ENCODE peak calls at places on chromosomes 4 and X, in ten cellular contexts. One of them, this sample, is unnamed.

GRCh38 chr4:89769856-89770255 is 67.1 kb downstream of the SNCA start:
- DNase-seq in activated CD4-positive, alpha-beta T cell treated with anti-CD3 and anti-CD28 coated beads, Interleukin-2, amount 10 ng/mL, durations not matched to agents 24 days and 14 days: no peak
- DNase-seq in COR-L47: no peak
- DNase-seq in activated T-cell treated with anti-CD3 and anti-CD28 coated beads, Interleukin-2, amount 50 U/mL, for 72 hours: no peak
- DNase-seq in mesenteric fat pad: no peak
- DNase-seq in GM12891: no peak
- DNase-seq in amniotic stem cell: no peak
- DNase-seq in AG08396: no peak
- DNase-seq in psoas muscle: no peak
- DNase-seq in MV-4-11: no peak
- DNase-seq in this sample: no peak

GRCh38 chrX:46653482-46653881 is 79.9 kb downstream of the CHST7 start:
- DNase-seq in activated CD4-positive, alpha-beta T cell treated with anti-CD3 and anti-CD28 coated beads, Interleukin-2, amount 10 ng/mL, durations not matched to agents 24 days and 14 days: no peak
- DNase-seq in COR-L47: peak; percentile 20
- DNase-seq in activated T-cell treated with anti-CD3 and anti-CD28 coated beads, Interleukin-2, amount 50 U/mL, for 72 hours: no peak
- DNase-seq in mesenteric fat pad: no peak
- DNase-seq in GM12891: no peak
- DNase-seq in amniotic stem cell: no peak
- DNase-seq in AG08396: no peak
- DNase-seq in psoas muscle: no peak
- DNase-seq in MV-4-11: no peak
- DNase-seq in this sample: no peak

GRCh38 chrX:70132877-70133302 is 357 bp upstream of the IGBP1 start:
- DNase-seq in activated CD4-positive, alpha-beta T cell treated with anti-CD3 and anti-CD28 coated beads, Interleukin-2, amount 10 ng/mL, durations not matched to agents 24 days and 14 days: no peak
- DNase-seq in COR-L47: no peak
- DNase-seq in activated T-cell treated with anti-CD3 and anti-CD28 coated beads, Interleukin-2, amount 50 U/mL, for 72 hours: no peak
- DNase-seq in mesenteric fat pad: no peak
- DNase-seq in GM12891: no peak
- DNase-seq in amniotic stem cell: no peak
- DNase-seq in AG08396: no peak
- DNase-seq in psoas muscle: no peak
- DNase-seq in MV-4-11: no peak
- DNase-seq in this sample: no peak

GRCh38 chrX:99305573-99305972 is 1104.5 kb downstream of the PCDH19 start:
- DNase-seq in activated CD4-positive, alpha-beta T cell treated with anti-CD3 and anti-CD28 coated beads, Interleukin-2, amount 10 ng/mL, durations not matched to agents 24 days and 14 days: no peak
- DNase-seq in COR-L47: no peak
- DNase-seq in activated T-cell treated with anti-CD3 and anti-CD28 coated beads, Interleukin-2, amount 50 U/mL, for 72 hours: no peak
- DNase-seq in mesenteric fat pad: no peak
- DNase-seq in GM12891: no peak
- DNase-seq in amniotic stem cell: no peak
- DNase-seq in AG08396: no peak
- DNase-seq in psoas muscle: no peak
- DNase-seq in MV-4-11: no peak
- DNase-seq in this sample: no peak

GRCh38 chr4:87589531-87589930 is 18.8 kb upstream of the DSPP start:
- DNase-seq in activated CD4-positive, alpha-beta T cell treated with anti-CD3 and anti-CD28 coated beads, Interleukin-2, amount 10 ng/mL, durations not matched to agents 24 days and 14 days: no peak
- DNase-seq in COR-L47: no peak
- DNase-seq in activated T-cell treated with anti-CD3 and anti-CD28 coated beads, Interleukin-2, amount 50 U/mL, for 72 hours: no peak
- DNase-seq in mesenteric fat pad: no peak
- DNase-seq in GM12891: no peak
- DNase-seq in amniotic stem cell: peak; percentile 69
- DNase-seq in AG08396: peak; percentile 63
- DNase-seq in psoas muscle: no peak
- DNase-seq in MV-4-11: no peak
- DNase-seq in this sample: no peak

GRCh38 chrX:102659790-102660757 is 8.8 kb downstream of the GPRASP1 start:
- DNase-seq in activated CD4-positive, alpha-beta T cell treated with anti-CD3 and anti-CD28 coated beads, Interleukin-2, amount 10 ng/mL, durations not matched to agents 24 days and 14 days: peak; percentile 93
- DNase-seq in COR-L47: peak; percentile 41
- DNase-seq in activated T-cell treated with anti-CD3 and anti-CD28 coated beads, Interleukin-2, amount 50 U/mL, for 72 hours: peak; percentile 82
- DNase-seq in mesenteric fat pad: peak; percentile 93
- DNase-seq in GM12891: peak; percentile 27
- DNase-seq in amniotic stem cell: peak; percentile 26
- DNase-seq in AG08396: peak; percentile 77
- DNase-seq in psoas muscle: peak; percentile 85
- DNase-seq in MV-4-11: peak; percentile 38
- DNase-seq in this sample: peak; percentile 85

GRCh38 chrX:22397566-22397965 is 124.9 kb downstream of the CBLL2 start:
- DNase-seq in activated CD4-positive, alpha-beta T cell treated with anti-CD3 and anti-CD28 coated beads, Interleukin-2, amount 10 ng/mL, durations not matched to agents 24 days and 14 days: no peak
- DNase-seq in COR-L47: no peak
- DNase-seq in activated T-cell treated with anti-CD3 and anti-CD28 coated beads, Interleukin-2, amount 50 U/mL, for 72 hours: no peak
- DNase-seq in mesenteric fat pad: no peak
- DNase-seq in GM12891: no peak
- DNase-seq in amniotic stem cell: no peak
- DNase-seq in AG08396: no peak
- DNase-seq in psoas muscle: no peak
- DNase-seq in MV-4-11: no peak
- DNase-seq in this sample: no peak

GRCh38 chr4:124903995-124904722 is 191.6 kb upstream of the ANKRD50 start:
- DNase-seq in activated CD4-positive, alpha-beta T cell treated with anti-CD3 and anti-CD28 coated beads, Interleukin-2, amount 10 ng/mL, durations not matched to agents 24 days and 14 days: no peak
- DNase-seq in COR-L47: peak; percentile 38
- DNase-seq in activated T-cell treated with anti-CD3 and anti-CD28 coated beads, Interleukin-2, amount 50 U/mL, for 72 hours: no peak
- DNase-seq in mesenteric fat pad: no peak
- DNase-seq in GM12891: no peak
- DNase-seq in amniotic stem cell: no peak
- DNase-seq in AG08396: peak; percentile 29
- DNase-seq in psoas muscle: peak; percentile 13
- DNase-seq in MV-4-11: no peak
- DNase-seq in this sample: peak; percentile 66

GRCh38 chrX:3191186-3191585 is 149.9 kb downstream of the ARSF start:
- DNase-seq in activated CD4-positive, alpha-beta T cell treated with anti-CD3 and anti-CD28 coated beads, Interleukin-2, amount 10 ng/mL, durations not matched to agents 24 days and 14 days: no peak
- DNase-seq in COR-L47: no peak
- DNase-seq in activated T-cell treated with anti-CD3 and anti-CD28 coated beads, Interleukin-2, amount 50 U/mL, for 72 hours: no peak
- DNase-seq in mesenteric fat pad: no peak
- DNase-seq in GM12891: no peak
- DNase-seq in amniotic stem cell: no peak
- DNase-seq in AG08396: peak; percentile 5
- DNase-seq in psoas muscle: no peak
- DNase-seq in MV-4-11: no peak
- DNase-seq in this sample: no peak

GRCh38 chrX:53882331-53882730 is 161.9 kb downstream of the PHF8 start:
- DNase-seq in activated CD4-positive, alpha-beta T cell treated with anti-CD3 and anti-CD28 coated beads, Interleukin-2, amount 10 ng/mL, durations not matched to agents 24 days and 14 days: no peak
- DNase-seq in COR-L47: no peak
- DNase-seq in activated T-cell treated with anti-CD3 and anti-CD28 coated beads, Interleukin-2, amount 50 U/mL, for 72 hours: no peak
- DNase-seq in mesenteric fat pad: no peak
- DNase-seq in GM12891: no peak
- DNase-seq in amniotic stem cell: peak; percentile 33
- DNase-seq in AG08396: peak; percentile 33
- DNase-seq in psoas muscle: no peak
- DNase-seq in MV-4-11: no peak
- DNase-seq in this sample: peak; percentile 62

GRCh38 chrX:132648870-132649269 is 160.0 kb upstream of the MBNL3 start:
- DNase-seq in activated CD4-positive, alpha-beta T cell treated with anti-CD3 and anti-CD28 coated beads, Interleukin-2, amount 10 ng/mL, durations not matched to agents 24 days and 14 days: no peak
- DNase-seq in COR-L47: no peak
- DNase-seq in activated T-cell treated with anti-CD3 and anti-CD28 coated beads, Interleukin-2, amount 50 U/mL, for 72 hours: no peak
- DNase-seq in mesenteric fat pad: no peak
- DNase-seq in GM12891: no peak
- DNase-seq in amniotic stem cell: peak; percentile 15
- DNase-seq in AG08396: no peak
- DNase-seq in psoas muscle: no peak
- DNase-seq in MV-4-11: no peak
- DNase-seq in this sample: no peak

GRCh38 chrX:24245201-24245600 is 68.7 kb downstream of the SUPT20HL2 start:
- DNase-seq in activated CD4-positive, alpha-beta T cell treated with anti-CD3 and anti-CD28 coated beads, Interleukin-2, amount 10 ng/mL, durations not matched to agents 24 days and 14 days: no peak
- DNase-seq in COR-L47: no peak
- DNase-seq in activated T-cell treated with anti-CD3 and anti-CD28 coated beads, Interleukin-2, amount 50 U/mL, for 72 hours: no peak
- DNase-seq in mesenteric fat pad: no peak
- DNase-seq in GM12891: no peak
- DNase-seq in amniotic stem cell: peak; percentile 15
- DNase-seq in AG08396: peak; percentile 57
- DNase-seq in psoas muscle: no peak
- DNase-seq in MV-4-11: no peak
- DNase-seq in this sample: no peak

GRCh38 chr4:76251448-76252270 is at the start of gene FAM47E:
- DNase-seq in activated CD4-positive, alpha-beta T cell treated with anti-CD3 and anti-CD28 coated beads, Interleukin-2, amount 10 ng/mL, durations not matched to agents 24 days and 14 days: peak; percentile 76
- DNase-seq in COR-L47: peak; percentile 88
- DNase-seq in activated T-cell treated with anti-CD3 and anti-CD28 coated beads, Interleukin-2, amount 50 U/mL, for 72 hours: peak; percentile 56
- DNase-seq in mesenteric fat pad: peak; percentile 93
- DNase-seq in GM12891: peak; percentile 24
- DNase-seq in amniotic stem cell: peak; percentile 13
- DNase-seq in AG08396: peak; percentile 70
- DNase-seq in psoas muscle: peak; percentile 82
- DNase-seq in MV-4-11: no peak
- DNase-seq in this sample: peak; percentile 95

GRCh38 chrX:110032534-110033161 is 29.7 kb downstream of the TMEM164 start:
- DNase-seq in activated CD4-positive, alpha-beta T cell treated with anti-CD3 and anti-CD28 coated beads, Interleukin-2, amount 10 ng/mL, durations not matched to agents 24 days and 14 days: no peak
- DNase-seq in COR-L47: no peak
- DNase-seq in activated T-cell treated with anti-CD3 and anti-CD28 coated beads, Interleukin-2, amount 50 U/mL, for 72 hours: no peak
- DNase-seq in mesenteric fat pad: no peak
- DNase-seq in GM12891: no peak
- DNase-seq in amniotic stem cell: no peak
- DNase-seq in AG08396: no peak
- DNase-seq in psoas muscle: no peak
- DNase-seq in MV-4-11: no peak
- DNase-seq in this sample: no peak

GRCh38 chr4:1192091-1192492 is 19.7 kb upstream of the SPON2 start:
- DNase-seq in activated CD4-positive, alpha-beta T cell treated with anti-CD3 and anti-CD28 coated beads, Interleukin-2, amount 10 ng/mL, durations not matched to agents 24 days and 14 days: no peak
- DNase-seq in COR-L47: no peak
- DNase-seq in activated T-cell treated with anti-CD3 and anti-CD28 coated beads, Interleukin-2, amount 50 U/mL, for 72 hours: no peak
- DNase-seq in mesenteric fat pad: peak; percentile 90
- DNase-seq in GM12891: no peak
- DNase-seq in amniotic stem cell: peak; percentile 72
- DNase-seq in AG08396: peak; percentile 95
- DNase-seq in psoas muscle: peak; percentile 87
- DNase-seq in MV-4-11: peak; percentile 23
- DNase-seq in this sample: peak; percentile 96

GRCh38 chrX:150365051-150365952 is 2.2 kb downstream of the MAMLD1 start:
- DNase-seq in activated CD4-positive, alpha-beta T cell treated with anti-CD3 and anti-CD28 coated beads, Interleukin-2, amount 10 ng/mL, durations not matched to agents 24 days and 14 days: peak; percentile 93
- DNase-seq in COR-L47: peak; percentile 12
- DNase-seq in activated T-cell treated with anti-CD3 and anti-CD28 coated beads, Interleukin-2, amount 50 U/mL, for 72 hours: peak; percentile 83
- DNase-seq in mesenteric fat pad: no peak
- DNase-seq in GM12891: peak; percentile 12
- DNase-seq in amniotic stem cell: peak; percentile 27
- DNase-seq in AG08396: peak; percentile 56
- DNase-seq in psoas muscle: peak; percentile 75
- DNase-seq in MV-4-11: no peak
- DNase-seq in this sample: peak; percentile 75

GRCh38 chrX:34880656-34881055 is 61.9 kb upstream of the FAM47B start:
- DNase-seq in activated CD4-positive, alpha-beta T cell treated with anti-CD3 and anti-CD28 coated beads, Interleukin-2, amount 10 ng/mL, durations not matched to agents 24 days and 14 days: no peak
- DNase-seq in COR-L47: no peak
- DNase-seq in activated T-cell treated with anti-CD3 and anti-CD28 coated beads, Interleukin-2, amount 50 U/mL, for 72 hours: no peak
- DNase-seq in mesenteric fat pad: no peak
- DNase-seq in GM12891: no peak
- DNase-seq in amniotic stem cell: no peak
- DNase-seq in AG08396: peak; percentile 13
- DNase-seq in psoas muscle: no peak
- DNase-seq in MV-4-11: no peak
- DNase-seq in this sample: no peak

GRCh38 chrX:113551919-113552318 is 711.3 kb upstream of the AMOT start:
- DNase-seq in activated CD4-positive, alpha-beta T cell treated with anti-CD3 and anti-CD28 coated beads, Interleukin-2, amount 10 ng/mL, durations not matched to agents 24 days and 14 days: no peak
- DNase-seq in COR-L47: no peak
- DNase-seq in activated T-cell treated with anti-CD3 and anti-CD28 coated beads, Interleukin-2, amount 50 U/mL, for 72 hours: no peak
- DNase-seq in mesenteric fat pad: no peak
- DNase-seq in GM12891: no peak
- DNase-seq in amniotic stem cell: no peak
- DNase-seq in AG08396: no peak
- DNase-seq in psoas muscle: no peak
- DNase-seq in MV-4-11: no peak
- DNase-seq in this sample: no peak

GRCh38 chr4:29082684-29083083 is 1637.5 kb upstream of the PCDH7 start:
- DNase-seq in activated CD4-positive, alpha-beta T cell treated with anti-CD3 and anti-CD28 coated beads, Interleukin-2, amount 10 ng/mL, durations not matched to agents 24 days and 14 days: no peak
- DNase-seq in COR-L47: no peak
- DNase-seq in activated T-cell treated with anti-CD3 and anti-CD28 coated beads, Interleukin-2, amount 50 U/mL, for 72 hours: no peak
- DNase-seq in mesenteric fat pad: no peak
- DNase-seq in GM12891: no peak
- DNase-seq in amniotic stem cell: no peak
- DNase-seq in AG08396: no peak
- DNase-seq in psoas muscle: no peak
- DNase-seq in MV-4-11: no peak
- DNase-seq in this sample: no peak

GRCh38 chr4:3531306-3531886 is 826 bp downstream of the LRPAP1 start:
- DNase-seq in activated CD4-positive, alpha-beta T cell treated with anti-CD3 and anti-CD28 coated beads, Interleukin-2, amount 10 ng/mL, durations not matched to agents 24 days and 14 days: no peak
- DNase-seq in COR-L47: no peak
- DNase-seq in activated T-cell treated with anti-CD3 and anti-CD28 coated beads, Interleukin-2, amount 50 U/mL, for 72 hours: no peak
- DNase-seq in mesenteric fat pad: no peak
- DNase-seq in GM12891: no peak
- DNase-seq in amniotic stem cell: no peak
- DNase-seq in AG08396: no peak
- DNase-seq in psoas muscle: no peak
- DNase-seq in MV-4-11: no peak
- DNase-seq in this sample: no peak

GRCh38 chrX:116317409-116317808 is 119.0 kb upstream of the SLC6A14 start:
- DNase-seq in activated CD4-positive, alpha-beta T cell treated with anti-CD3 and anti-CD28 coated beads, Interleukin-2, amount 10 ng/mL, durations not matched to agents 24 days and 14 days: no peak
- DNase-seq in COR-L47: no peak
- DNase-seq in activated T-cell treated with anti-CD3 and anti-CD28 coated beads, Interleukin-2, amount 50 U/mL, for 72 hours: no peak
- DNase-seq in mesenteric fat pad: peak; percentile 43
- DNase-seq in GM12891: no peak
- DNase-seq in amniotic stem cell: no peak
- DNase-seq in AG08396: no peak
- DNase-seq in psoas muscle: no peak
- DNase-seq in MV-4-11: no peak
- DNase-seq in this sample: peak; percentile 34

This sample was measured in body of pancreas.